ENCODE peak calls at places on chromosome 2, in four cellular contexts. F is breast epithelium, P is neural progenitor cell, D is endodermal cell. E is an unnamed sample. For H3K9me3, the result is how much of the 10 kb centered on the place peaks cover.

GRCh38 chr2:111946294-111947114 is 48.1 kb downstream of the MERTK start:
- DNase-seq in F (no peak), P (no peak), D (no peak), E (no peak)

GRCh38 chr2:174750923-174751441 is 13.3 kb downstream of the CHRNA1 start:
- DNase-seq in F (no peak), P (no peak), D (no peak), E (no peak)

GRCh38 chr2:201093573-201093972 is 21.8 kb downstream of the NDUFB3 start:
- DNase-seq in F (no peak), P (no peak), D (no peak), E (no peak)

GRCh38 chr2:126776701-126777619 is 121.0 kb downstream of the GYPC start:
- DNase-seq in F (peak), P (peak), D (peak), E (peak)

GRCh38 chr2:23658466-23658942 is 268.4 kb downstream of the ATAD2B start:
- DNase-seq in F (no peak), P (no peak), D (no peak), E (no peak)

GRCh38 chr2:48902521-48902920 is 147.0 kb upstream of the LHCGR start:
- DNase-seq in F (no peak), P (no peak), D (no peak), E (no peak)

GRCh38 chr2:119119076-119119710 is 39.4 kb downstream of the C1QL2 start:
- DNase-seq in F (no peak), P (no peak), D (peak), E (no peak)

GRCh38 chr2:229164545-229165249 is 106.4 kb downstream of the PID1 start:
- DNase-seq in F (no peak), P (peak), D (no peak), E (no peak)

GRCh38 chr2:44392338-44392943 is 30.7 kb downstream of the CAMKMT start:
- DNase-seq in F (no peak), P (peak), D (peak), E (no peak)

GRCh38 chr2:121699421-121700328 is 37.0 kb downstream of the NIFK start:
- DNase-seq in F (peak), P (no peak), D (peak), E (peak)

GRCh38 chr2:145022671-145023330 is 502.9 kb upstream of the ZEB2 start:
- DNase-seq in F (no peak), P (no peak), D (no peak), E (no peak)

GRCh38 chr2:157990173-157990572 is 111.5 kb upstream of the UPP2 start:
- DNase-seq in F (no peak), P (peak), D (no peak), E (no peak)

GRCh38 chr2:118224144-118224887 is 136.0 kb downstream of the INSIG2 start:
- DNase-seq in F (no peak), P (peak), D (peak), E (no peak)

GRCh38 chr2:187451510-187451909 is 3.5 kb upstream of the CALCRL start:
- DNase-seq in F (no peak), P (no peak), D (no peak), E (no peak)

GRCh38 chr2:175620035-175620434 is 382.0 kb downstream of the LNPK start:
- DNase-seq in F (no peak), P (peak), D (no peak), E (no peak)

GRCh38 chr2:106098081-106098480 is 96.0 kb downstream of the UXS1 start:
- DNase-seq in F (no peak), P (peak), D (peak), E (no peak)

GRCh38 chr2:95314598-95314963 is 17.4 kb downstream of the KCNIP3 start:
- DNase-seq in F (no peak), P (no peak), D (no peak), E (no peak)

GRCh38 chr2:24047703-24048033 is 477 bp upstream of the WDCP start:
- DNase-seq in F (no peak), P (no peak), D (no peak), E (no peak)

GRCh38 chr2:158723311-158723838 is 71.7 kb upstream of the DAPL1 start:
- DNase-seq in F (no peak), P (no peak), D (peak), E (no peak)

GRCh38 chr2:10094271-10094814 is 14.1 kb upstream of the CYS1 start:
- DNase-seq in F (no peak), P (peak), D (peak), E (no peak)

GRCh38 chr2:38409136-38409903 is 32.2 kb upstream of the ATL2 start:
- DNase-seq in F (no peak), P (no peak), D (no peak), E (no peak)

GRCh38 chr2:133498615-133499585 is 69.4 kb downstream of the NCKAP5 start:
- DNase-seq in F (no peak), P (no peak), D (no peak), E (no peak)

GRCh38 chr2:38394903-38395341 is 17.8 kb upstream of the ATL2 start:
- DNase-seq in F (no peak), P (no peak), D (no peak), E (no peak)

GRCh38 chr2:157487747-157488146 is 43.9 kb upstream of the CYTIP start:
- DNase-seq in F (no peak), P (no peak), D (no peak), E (no peak)

GRCh38 chr2:157173740-157174184 is 83.7 kb upstream of the GALNT5 start:
- DNase-seq in F (no peak), P (no peak), D (no peak), E (no peak)

GRCh38 chr2:136129601-136130000 is 11.7 kb upstream of the CXCR4 start:
- DNase-seq in F (no peak), P (no peak), D (no peak), E (no peak)

GRCh38 chr2:1626271-1626681 is 118.0 kb downstream of the PXDN start:
- DNase-seq in F (no peak), P (no peak), D (peak), E (peak)
- H3K27ac ChIP-seq in F (peak), P (peak), D (no peak), E (no peak)

DNA sequence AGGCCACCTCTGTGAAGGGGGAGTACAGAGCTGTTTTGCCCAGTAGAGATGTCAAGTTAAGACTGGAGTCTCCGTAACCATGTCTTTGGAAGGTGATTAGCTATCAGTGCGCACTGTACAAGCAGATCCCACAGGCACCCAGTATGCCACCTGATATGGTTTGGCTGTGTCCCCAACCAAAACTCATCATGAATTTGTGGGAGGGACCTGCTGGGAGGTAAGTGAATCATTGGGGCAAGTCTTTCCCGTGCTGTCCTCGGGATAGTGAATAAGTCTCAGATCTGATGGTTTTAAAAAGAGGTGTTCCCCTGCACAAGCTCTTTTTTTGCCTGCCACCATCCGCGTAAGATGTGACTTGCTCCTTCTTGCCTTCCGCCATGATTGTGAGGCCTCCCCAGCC is 90.2 kb downstream of the ACTR2 start:
- DNase-seq in F (no peak), P (no peak), D (no peak), E (no peak)
- H3K9me3 ChIP-seq in F (under half), P (under half), D (under half), E (under half)

GRCh38 chr2:241095594-241096290 is 6.3 kb downstream of the MTERF4 start:
- DNase-seq in F (no peak), P (no peak), D (peak), E (no peak)
- H3K27ac ChIP-seq in F (no peak), P (no peak), D (no peak), E (no peak)

GRCh38 chr2:89781962-89782361 is 1090.5 kb downstream of the RPIA start:
- DNase-seq in F (no peak), P (no peak), D (no peak), E (no peak)
- H3K9me3 ChIP-seq in F (half or more), P (half or more), D (half or more), E (under half)

GRCh38 chr2:55922488-55922887 is 1.1 kb downstream of the EFEMP1 start:
- DNase-seq in F (no peak), P (peak), D (peak), E (peak)
- H3K27ac ChIP-seq in F (no peak), P (no peak), D (no peak), E (no peak)

GRCh38 chr2:16128746-16129610 is 188.6 kb downstream of the MYCN start:
- DNase-seq in F (no peak), P (no peak), D (peak), E (no peak)

GRCh38 chr2:16129716-16130540 is 189.6 kb downstream of the MYCN start:
- DNase-seq in F (no peak), P (no peak), D (peak), E (no peak)

GRCh38 chr2:16126969-16127940 is 186.9 kb downstream of the MYCN start:
- DNase-seq in F (no peak), P (no peak), D (peak), E (no peak)

GRCh38 chr2:16126141-16126968 is 186.0 kb downstream of the MYCN start:
- DNase-seq in F (no peak), P (no peak), D (peak), E (no peak)

GRCh38 chr2:16127958-16128357 is 187.6 kb downstream of the MYCN start:
- DNase-seq in F (no peak), P (no peak), D (peak), E (no peak)
- H3K9me3 ChIP-seq in F (under half), P (under half), D (under half), E (under half)

GRCh38 chr2:66477125-66477842 is 42.4 kb downstream of the MEIS1 start:
- DNase-seq in F (no peak), P (no peak), D (no peak), E (no peak)
- H3K27ac ChIP-seq in F (no peak), P (no peak), D (no peak), E (peak)

GRCh38 chr2:120299561-120299960 is 46.4 kb upstream of the INHBB start:
- DNase-seq in F (no peak), P (no peak), D (no peak), E (no peak)
- H3K9me3 ChIP-seq in F (under half), P (under half), D (under half), E (under half)

E was measured in aorta.